ENCODE peak calls at places on chromosomes 1 and 21, in five cellular contexts. L is activated CD4-positive, CD25-positive, alpha-beta regulatory T cell; Q is A172; T is neural progenitor cell; J is DMS53. S is an unnamed sample.

GRCh38 chr1:203147376-203147775 is 19.9 kb downstream of the ADORA1 start:
- DNase-seq in T (no peak), J (no peak), L (no peak), Q (no peak), S (no peak)

GRCh38 chr1:41672173-41672572 is 187.7 kb upstream of the EDN2 start:
- DNase-seq in T (no peak), Q (peak; percentile 82), L (no peak), J (no peak), S (no peak)

GRCh38 chr1:115411388-115412063 is 73.5 kb upstream of the NGF start:
- DNase-seq in Q (peak; percentile 54), L (no peak), T (no peak), J (peak; percentile 58), S (no peak)

GRCh38 chr1:102886638-102887037 is 221.7 kb downstream of the COL11A1 start:
- DNase-seq in Q (no peak), T (no peak), J (no peak), L (no peak), S (no peak)

GRCh38 chr21:37281993-37282392 is 14.9 kb upstream of the VPS26C start:
- DNase-seq in L (no peak), T (peak; percentile 35), J (peak; percentile 77), Q (peak; percentile 33), S (no peak)

GRCh38 chr1:3669971-3670431 is 17.7 kb downstream of the TP73 start:
- DNase-seq in L (no peak), Q (no peak), J (no peak), T (no peak), S (no peak)

GRCh38 chr1:118785246-118785645 is 202.9 kb downstream of the TBX15 start:
- DNase-seq in Q (peak; percentile 39), L (no peak), T (peak; percentile 4), J (no peak), S (no peak)

GRCh38 chr1:237961710-237962109 is 71.0 kb upstream of the ZP4 start:
- DNase-seq in T (no peak), J (no peak), L (no peak), Q (no peak), S (no peak)

GRCh38 chr1:53172751-53173498 is 23.7 kb upstream of the CPT2 start:
- DNase-seq in T (peak; percentile 57), Q (peak; percentile 60), J (peak; percentile 97), L (no peak), S (no peak)

GRCh38 chr1:216523449-216524190 is 100.4 kb upstream of the USH2A start:
- DNase-seq in T (no peak), Q (no peak), J (no peak), L (no peak), S (no peak)

GRCh38 chr1:119914071-119914470 is 17.8 kb upstream of the ADAM30 start:
- DNase-seq in T (no peak), J (no peak), Q (no peak), L (no peak), S (no peak)

GRCh38 chr1:43221256-43221778 is 48.5 kb upstream of the TMEM125 start:
- DNase-seq in J (no peak), Q (no peak), L (no peak), T (no peak), S (no peak)

GRCh38 chr1:63713627-63714481 is 60.0 kb upstream of the ROR1 start:
- DNase-seq in J (no peak), Q (peak; percentile 90), L (no peak), T (peak; percentile 23), S (no peak)

GRCh38 chr1:17669866-17670451 is 85.2 kb upstream of the ACTL8 start:
- DNase-seq in J (no peak), L (no peak), Q (no peak), T (no peak), S (no peak)